ENCODE peak calls at places on chromosomes 2 and 18, in five cellular contexts. E, A, F, Y and L are unnamed samples.

GRCh38 chr2:73925853-73926492 is 707 bp upstream of the DGUOK start:
- DNase-seq in E (no peak), A (no peak), F (peak; percentile 84), Y (no peak), L (no peak)

GRCh38 chr2:206981739-206982336 is 42.5 kb downstream of the CPO start:
- DNase-seq in F (peak; percentile 68), Y (peak; percentile 31), E (peak; percentile 93), A (peak; percentile 79), L (peak; percentile 79)

GRCh38 chr2:96965781-96966514 is 20.4 kb downstream of the FAM178B start:
- DNase-seq in A (no peak), F (no peak), Y (no peak), E (no peak), L (no peak)

GRCh38 chr2:43370705-43371104 is 144.3 kb upstream of the ZFP36L2 start:
- DNase-seq in Y (no peak), F (no peak), A (peak; percentile 83), E (peak; percentile 36), L (no peak)

GRCh38 chr2:57497489-57498096 is 549.0 kb upstream of the VRK2 start:
- DNase-seq in F (peak; percentile 64), Y (peak; percentile 24), E (peak; percentile 52), A (peak; percentile 61), L (peak; percentile 59)

GRCh38 chr18:56565596-56566355 is 72.6 kb downstream of the TXNL1 start:
- DNase-seq in E (peak; percentile 94), A (peak; percentile 45), F (peak; percentile 32), Y (no peak), L (no peak)

GRCh38 chr2:95082479-95082878 is 39.1 kb downstream of the MRPS5 start:
- DNase-seq in A (no peak), F (no peak), E (peak; percentile 54), Y (no peak), L (no peak)

GRCh38 chr18:44497757-44498490 is 182.8 kb upstream of the SETBP1 start:
- DNase-seq in Y (no peak), E (no peak), A (no peak), F (no peak), L (no peak)

GRCh38 chr2:12416600-12416999 is 300.1 kb upstream of the TRIB2 start:
- DNase-seq in Y (no peak), F (peak; percentile 21), E (peak; percentile 71), A (peak; percentile 57), L (no peak)

GRCh38 chr2:36549063-36549662 is 48.8 kb downstream of the FEZ2 start:
- DNase-seq in F (no peak), Y (no peak), E (no peak), A (peak; percentile 90), L (no peak)

GRCh38 chr2:156309922-156310321 is 22.6 kb downstream of the NR4A2 start:
- DNase-seq in E (no peak), F (no peak), A (no peak), Y (no peak), L (no peak)

GRCh38 chr2:138432971-138433370 is 68.6 kb upstream of the SPOPL start:
- DNase-seq in F (no peak), A (no peak), Y (no peak), E (peak; percentile 80), L (no peak)

GRCh38 chr2:128490881-128491778 is 172.5 kb upstream of the HS6ST1 start:
- DNase-seq in Y (no peak), A (no peak), F (no peak), E (no peak), L (no peak)

GRCh38 chr18:37282386-37283037 is 283.1 kb downstream of the CELF4 start:
- DNase-seq in E (peak; percentile 15), A (no peak), F (peak; percentile 26), Y (no peak), L (no peak)

GRCh38 chr2:240287496-240288086 is 147.1 kb upstream of the OTOS start:
- DNase-seq in Y (no peak), F (no peak), A (no peak), E (no peak), L (no peak)

GRCh38 chr2:96768083-96768561 is 7.4 kb downstream of the CNNM4 start:
- DNase-seq in F (no peak), E (no peak), A (no peak), Y (no peak), L (no peak)

GRCh38 chr2:148643998-148644884 is at the start of gene EPC2:
- DNase-seq in A (peak; percentile 83), Y (peak; percentile 92), E (peak; percentile 96), F (peak; percentile 88), L (peak; percentile 90)

GRCh38 chr18:47946889-47947288 is 16.4 kb upstream of the SMAD2 start:
- DNase-seq in F (no peak), A (no peak), E (no peak), Y (no peak), L (no peak)

GRCh38 chr2:239355139-239355538 is 45.7 kb downstream of the HDAC4 start:
- DNase-seq in A (no peak), Y (no peak), E (peak; percentile 53), F (no peak), L (no peak)

GRCh38 chr2:219919506-219919905 is 292.1 kb downstream of the SLC4A3 start:
- DNase-seq in A (no peak), F (no peak), Y (no peak), E (no peak), L (peak; percentile 18)

GRCh38 chr18:3625717-3626091 is 175.7 kb downstream of the TGIF1 start:
- DNase-seq in A (peak; percentile 40), E (no peak), Y (no peak), F (no peak), L (no peak)

GRCh38 chr18:58476521-58477210 is 152.2 kb downstream of the ALPK2 start:
- DNase-seq in E (no peak), Y (no peak), A (no peak), F (no peak), L (no peak)

GRCh38 chr2:51410351-51410750 is 378.4 kb upstream of the NRXN1 start:
- DNase-seq in E (no peak), F (no peak), A (no peak), Y (no peak), L (no peak)

GRCh38 chr2:3488768-3489448 is 30.4 kb downstream of the ADI1 start:
- DNase-seq in F (no peak), A (no peak), E (no peak), Y (no peak), L (no peak)

GRCh38 chr2:5926896-5927512 is 234.8 kb downstream of the SOX11 start:
- DNase-seq in A (no peak), E (no peak), F (no peak), Y (no peak), L (no peak)

GRCh38 chr18:2478662-2479061 is 92.6 kb downstream of the METTL4 start:
- DNase-seq in A (no peak), Y (no peak), E (no peak), F (no peak), L (no peak)

GRCh38 chr18:70169747-70170146 is 35.7 kb downstream of the RTTN start:
- DNase-seq in E (no peak), F (no peak), A (no peak), Y (no peak), L (no peak)

GRCh38 chr18:70175216-70175615 is 30.3 kb downstream of the RTTN start:
- DNase-seq in Y (no peak), A (no peak), F (no peak), E (no peak), L (no peak)

GRCh38 chr18:70166668-70167067 is 38.8 kb downstream of the RTTN start:
- DNase-seq in E (no peak), F (no peak), Y (no peak), A (peak; percentile 40), L (no peak)

GRCh38 chr18:70176537-70176936 is 28.9 kb downstream of the RTTN start:
- DNase-seq in E (no peak), A (no peak), F (no peak), Y (no peak), L (no peak)

GRCh38 chr18:70172225-70172624 is 33.3 kb downstream of the RTTN start:
- DNase-seq in A (peak; percentile 27), F (no peak), E (peak; percentile 52), Y (no peak), L (no peak)
- TF ChIP-seq CTCF in A (peak; percentile 19), F (peak; percentile 30), E (peak; percentile 36), Y (peak; percentile 30), L (no peak)

GRCh38 chr2:145919507-145919906 is 1399.6 kb upstream of the ZEB2 start:
- DNase-seq in A (peak; percentile 9), E (peak; percentile 14), Y (no peak), F (no peak), L (no peak)
- TF ChIP-seq CTCF in A (no peak), E (no peak), Y (no peak), F (peak; percentile 21), L (no peak)

GRCh38 chr2:232483923-232484627 is 3.6 kb downstream of the ECEL1 start:
- DNase-seq in F (no peak), A (no peak), E (no peak), Y (no peak), L (no peak)
- TF ChIP-seq CTCF in F (no peak), A (no peak), E (no peak), Y (no peak), L (no peak)

GRCh38 chr2:8544786-8545631 is 136.8 kb upstream of the ID2 start:
- DNase-seq in F (peak; percentile 60), E (peak; percentile 85), A (no peak), Y (no peak), L (peak; percentile 81)
- TF ChIP-seq CTCF in F (no peak), E (peak; percentile 60), A (no peak), Y (peak; percentile 20), L (no peak)

GRCh38 chr2:192669505-192670082 is 474.9 kb upstream of the TMEFF2 start:
- DNase-seq in A (no peak), Y (no peak), F (no peak), E (no peak), L (no peak)
- TF ChIP-seq CTCF in A (no peak), Y (no peak), F (no peak), E (no peak), L (no peak)